ENCODE peak calls at places on chromosomes 13 and 19, in eight cellular contexts. W, V, H, Q, P, F, A and D are unnamed samples.

GRCh38 chr13:73341748-73342147 is 282.9 kb downstream of the KLF5 start:
- DNase-seq in A (no peak), F (no peak), H (no peak), P (no peak), W (no peak), Q (no peak), V (no peak), D (no peak)

GRCh38 chr13:75774176-75774575 is 138.0 kb downstream of the LMO7 start:
- DNase-seq in P (no peak), Q (no peak), F (no peak), H (no peak), A (no peak), V (no peak), W (no peak), D (no peak)

GRCh38 chr13:99200433-99201167 is at the start of gene UBAC2:
- DNase-seq in Q (peak), W (peak), P (peak), A (peak), F (peak), H (peak), V (peak), D (peak)

GRCh38 chr13:80695841-80696240 is 354.9 kb upstream of the SPRY2 start:
- DNase-seq in V (no peak), Q (no peak), W (no peak), F (no peak), H (no peak), A (no peak), P (no peak), D (no peak)

GRCh38 chr19:1854542-1855039 is 6.3 kb upstream of the REXO1 start:
- DNase-seq in V (no peak), A (no peak), Q (peak), P (no peak), H (no peak), F (no peak), W (no peak), D (no peak)

GRCh38 chr13:109271991-109272454 is 514.4 kb downstream of the IRS2 start:
- DNase-seq in P (no peak), W (no peak), A (no peak), F (no peak), H (no peak), Q (no peak), V (no peak), D (no peak)

GRCh38 chr19:58399903-58400637 is 4.6 kb downstream of the RNF225 start:
- DNase-seq in F (no peak), W (no peak), P (no peak), V (no peak), H (no peak), Q (no peak), A (no peak), D (no peak)

GRCh38 chr13:98511435-98511834 is 65.5 kb downstream of the STK24 start:
- DNase-seq in A (no peak), Q (no peak), P (no peak), H (no peak), W (no peak), V (no peak), F (peak), D (peak)

GRCh38 chr13:91400094-91400462 is 1.7 kb downstream of the GPC5 start:
- DNase-seq in H (no peak), Q (no peak), W (no peak), P (no peak), A (no peak), F (no peak), V (no peak), D (no peak)

GRCh38 chr19:46697142-46697960 is 19.6 kb downstream of the PRKD2 start:
- DNase-seq in H (no peak), A (peak), W (no peak), Q (peak), F (no peak), V (no peak), P (no peak), D (no peak)

GRCh38 chr13:45447050-45447661 is 17.6 kb upstream of the COG3 start:
- DNase-seq in P (no peak), Q (no peak), A (no peak), V (no peak), W (no peak), H (no peak), F (no peak), D (no peak)